ENCODE peak calls at places on chromosomes 6 and 20, in five cellular contexts. V is HAP-1; D is NCI-H1092 treated with DMSO at 0.1 percent for 48 hours; J is IMR-90; S is CD4-positive, alpha-beta T cell. P is an unnamed sample.

GRCh38 chr6:43927525-43928210 is 157.7 kb downstream of the VEGFA start:
- DNase-seq in V (peak; percentile 44), D (no peak), J (no peak), S (no peak), P (no peak)

GRCh38 chr6:14386263-14386981 is 268.9 kb downstream of the CD83 start:
- DNase-seq in V (no peak), D (no peak), J (no peak), S (no peak), P (no peak)

GRCh38 chr20:3744806-3745685 is 12.6 kb downstream of the HSPA12B start:
- DNase-seq in V (peak; percentile 97), D (no peak), J (no peak), S (peak; percentile 45), P (peak; percentile 87)

GRCh38 chr6:158417760-158418098 is 105.5 kb downstream of the TULP4 start:
- DNase-seq in V (no peak), D (no peak), J (peak; percentile 79), S (no peak), P (no peak)

GRCh38 chr6:35489995-35490791 is 6.7 kb downstream of the TEAD3 start:
- DNase-seq in V (peak; percentile 61), D (no peak), J (peak; percentile 81), S (no peak), P (peak; percentile 76)

GRCh38 chr6:156658186-156658585 is 119.0 kb upstream of the ARID1B start:
- DNase-seq in V (peak; percentile 58), D (peak; percentile 12), J (peak; percentile 80), S (no peak), P (no peak)

GRCh38 chr6:122692175-122692598 is 82.0 kb downstream of the PKIB start:
- DNase-seq in V (no peak), D (no peak), J (peak; percentile 75), S (no peak), P (peak; percentile 84)

GRCh38 chr6:85472744-85473143 is 22.9 kb downstream of the NT5E start:
- DNase-seq in V (no peak), D (no peak), J (peak; percentile 61), S (no peak), P (no peak)

GRCh38 chr6:33248643-33248931 is 23.1 kb downstream of the VPS52 start:
- DNase-seq in V (peak; percentile 51), D (peak; percentile 28), J (no peak), S (no peak), P (no peak)

GRCh38 chr6:139250296-139251274 is 41.2 kb downstream of the TXLNB start:
- DNase-seq in V (peak; percentile 78), D (peak; percentile 29), J (peak; percentile 59), S (peak; percentile 32), P (peak; percentile 67)

GRCh38 chr20:44728835-44729342 is 13.7 kb downstream of the CCN5 start:
- DNase-seq in V (peak; percentile 37), D (peak; percentile 81), J (peak; percentile 68), S (no peak), P (peak; percentile 55)

GRCh38 chr6:1758076-1758679 is 148.5 kb downstream of the FOXC1 start:
- DNase-seq in V (no peak), D (no peak), J (peak; percentile 36), S (no peak), P (no peak)

GRCh38 chr6:33718713-33719112 is 7.2 kb upstream of the UQCC2 start:
- DNase-seq in V (no peak), D (no peak), J (no peak), S (no peak), P (no peak)

GRCh38 chr6:107868867-107869611 is 44.9 kb upstream of the SCML4 start:
- DNase-seq in V (no peak), D (no peak), J (no peak), S (no peak), P (no peak)

GRCh38 chr20:32454164-32455145 is 96.3 kb downstream of the ASXL1 start:
- DNase-seq in V (no peak), D (no peak), J (no peak), S (no peak), P (no peak)

GRCh38 chr6:157944983-157945931 is 36.4 kb upstream of the SYNJ2 start:
- DNase-seq in V (no peak), D (no peak), J (peak; percentile 71), S (no peak), P (no peak)

GRCh38 chr20:44701116-44701865 is 13.9 kb upstream of the CCN5 start:
- DNase-seq in V (peak; percentile 36), D (peak; percentile 20), J (peak; percentile 19), S (no peak), P (peak; percentile 34)

GRCh38 chr6:1059596-1059995 is 252.3 kb upstream of the FOXQ1 start:
- DNase-seq in V (no peak), D (no peak), J (no peak), S (no peak), P (peak; percentile 22)

GRCh38 chr6:136244061-136244616 is 6.0 kb downstream of the MTFR2 start:
- DNase-seq in V (no peak), D (no peak), J (peak; percentile 89), S (no peak), P (no peak)

GRCh38 chr6:160513836-160514235 is 150.2 kb downstream of the LPA start:
- DNase-seq in V (no peak), D (no peak), J (no peak), S (no peak), P (peak; percentile 58)

GRCh38 chr6:7197752-7198151 is 90.0 kb downstream of the RREB1 start:
- DNase-seq in V (no peak), D (no peak), J (no peak), S (no peak), P (no peak)

GRCh38 chr6:89483111-89483720 is 50.3 kb downstream of the ANKRD6 start:
- DNase-seq in V (peak; percentile 95), D (peak; percentile 8), J (no peak), S (no peak), P (peak; percentile 94)

GRCh38 chr6:20921533-20921932 is 387.3 kb downstream of the CDKAL1 start:
- DNase-seq in V (no peak), D (no peak), J (peak; percentile 61), S (no peak), P (no peak)

GRCh38 chr20:6708010-6708409 is 59.5 kb upstream of the BMP2 start:
- DNase-seq in V (peak; percentile 10), D (no peak), J (peak; percentile 84), S (no peak), P (peak; percentile 36)

GRCh38 chr6:126133984-126134383 is 147.6 kb downstream of the TRMT11 start:
- DNase-seq in V (no peak), D (no peak), J (no peak), S (no peak), P (no peak)

P was measured in ELF-1.